ENCODE peak calls at places on chromosomes 4 and X, in five cellular contexts. T is adrenal gland, S is aorta, U is fibroblast of lung, X is left lung. V is an unnamed sample.

GRCh38 chr4:174604198-174604597 is 81.9 kb upstream of the HPGD start:
- DNase-seq in T (no peak), S (no peak), U (peak; percentile 27), X (no peak), V (no peak)

GRCh38 chr4:31023724-31024123 is 303.6 kb downstream of the PCDH7 start:
- DNase-seq in T (no peak), S (no peak), U (no peak), X (no peak), V (no peak)

GRCh38 chr4:108849611-108850406 is 87.0 kb upstream of the ETNPPL start:
- DNase-seq in T (no peak), S (no peak), U (peak; percentile 77), X (no peak), V (peak; percentile 71)

GRCh38 chr4:151807220-151807619 is 46.4 kb upstream of the GATB start:
- DNase-seq in T (no peak), S (no peak), U (peak; percentile 4), X (no peak), V (no peak)

GRCh38 chrX:11641368-11641767 is 24.4 kb downstream of the ARHGAP6 start:
- DNase-seq in T (no peak), S (no peak), U (peak; percentile 52), X (no peak), V (no peak)

GRCh38 chr4:168707205-168707604 is 210.4 kb downstream of the PALLD start:
- DNase-seq in T (no peak), S (no peak), U (no peak), X (no peak), V (no peak)

GRCh38 chrX:54530358-54530900 is 410 bp downstream of the GNL3L start:
- DNase-seq in T (no peak), S (no peak), U (no peak), X (no peak), V (no peak)

GRCh38 chrX:111090458-111090857 is 5.5 kb upstream of the PAK3 start:
- DNase-seq in T (no peak), S (no peak), U (no peak), X (no peak), V (no peak)

GRCh38 chr4:36979494-36979893 is 265.0 kb upstream of the NWD2 start:
- DNase-seq in T (no peak), S (no peak), U (no peak), X (no peak), V (no peak)

DNA sequence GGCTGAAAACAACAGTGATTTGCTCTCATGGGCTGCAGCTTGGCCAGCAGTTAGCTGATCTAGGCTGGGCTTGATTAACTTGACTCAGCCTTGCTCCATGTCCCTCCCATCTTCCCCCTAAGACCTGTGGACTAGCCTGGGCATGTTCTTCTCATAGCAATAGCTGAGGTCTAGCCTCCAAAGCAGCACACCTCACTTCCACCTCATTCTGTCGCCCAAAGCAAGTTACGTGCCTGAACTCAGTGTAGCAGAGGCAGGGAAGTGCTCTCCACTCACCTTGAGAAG is 62.2 kb downstream of the EVC start:
- DNase-seq in T (no peak), S (no peak), U (peak; percentile 48), X (no peak), V (no peak)
- H3K9me3 ChIP-seq in T (no peaks in the 10 kb centered on the region), S (no peaks in the 10 kb centered on the region), U (no peaks in the 10 kb centered on the region), X (peaks cover 29% of the 10 kb centered on the region), V (no peaks in the 10 kb centered on the region)

DNA sequence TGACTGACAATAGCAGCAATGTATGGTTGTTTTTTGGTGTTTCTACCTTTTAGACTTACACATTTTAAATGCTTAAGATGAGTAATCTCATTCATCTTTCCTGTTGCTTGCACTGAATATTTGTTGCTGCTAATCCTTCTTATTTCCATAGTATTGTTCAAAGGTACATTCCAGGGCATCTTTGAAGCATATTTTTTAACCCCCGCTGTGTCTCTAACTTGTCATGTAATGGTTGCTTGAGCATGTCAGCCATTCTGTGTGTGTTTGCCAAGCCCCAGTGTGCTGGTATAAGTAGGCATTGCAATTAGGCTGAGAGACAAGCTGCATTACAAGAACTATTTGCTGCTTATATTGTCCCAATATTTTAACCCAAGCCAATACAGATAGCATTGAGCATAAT is 87.9 kb downstream of the IL1RAPL1 start:
- DNase-seq in T (no peak), S (no peak), U (no peak), X (no peak), V (no peak)
- H3K9me3 ChIP-seq in T (no peaks in the 10 kb centered on the region), S (no peaks in the 10 kb centered on the region), U (no peaks in the 10 kb centered on the region), X (no peaks in the 10 kb centered on the region), V (no peaks in the 10 kb centered on the region)

DNA sequence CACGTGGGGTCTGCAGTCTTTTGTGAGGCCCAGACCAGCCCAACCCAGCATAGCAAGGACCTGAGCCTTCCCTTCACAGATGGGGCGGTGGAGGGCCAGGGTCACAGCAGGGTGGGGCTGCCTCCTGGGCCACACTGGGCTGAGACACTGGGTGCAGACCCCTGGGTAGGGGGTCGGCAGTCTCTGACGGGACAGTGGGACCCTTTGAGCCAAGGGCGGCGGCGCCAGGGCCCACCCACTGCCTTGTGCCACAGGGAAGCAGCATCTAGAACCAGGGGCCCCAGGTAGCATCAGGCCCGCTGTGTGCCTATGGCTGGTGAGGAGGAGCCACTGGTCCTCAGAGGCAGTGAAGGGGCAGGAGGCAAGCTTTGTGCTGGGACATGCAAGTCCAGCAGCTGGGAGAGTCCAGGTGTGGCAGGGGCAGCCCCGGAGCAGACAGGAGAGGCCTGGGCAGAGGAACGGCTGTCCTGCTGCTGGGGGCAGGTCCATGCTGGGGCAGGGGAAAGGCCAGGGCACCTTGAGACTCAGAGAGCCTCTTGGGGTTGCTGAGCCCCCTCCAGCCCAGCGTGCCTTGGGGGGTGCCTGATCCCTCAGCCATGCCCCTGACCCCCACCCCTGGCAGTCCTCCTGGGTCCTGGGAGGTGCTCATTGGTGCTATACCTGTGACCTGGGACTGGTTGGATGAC is 131.3 kb upstream of the NKX1-1 start:
- DNase-seq in T (no peak), S (no peak), U (no peak), X (peak; percentile 55), V (no peak)
- H3K9me3 ChIP-seq in T (no peaks in the 10 kb centered on the region), S (no peaks in the 10 kb centered on the region), U (no peaks in the 10 kb centered on the region), X (no peaks in the 10 kb centered on the region), V (no peaks in the 10 kb centered on the region)

DNA sequence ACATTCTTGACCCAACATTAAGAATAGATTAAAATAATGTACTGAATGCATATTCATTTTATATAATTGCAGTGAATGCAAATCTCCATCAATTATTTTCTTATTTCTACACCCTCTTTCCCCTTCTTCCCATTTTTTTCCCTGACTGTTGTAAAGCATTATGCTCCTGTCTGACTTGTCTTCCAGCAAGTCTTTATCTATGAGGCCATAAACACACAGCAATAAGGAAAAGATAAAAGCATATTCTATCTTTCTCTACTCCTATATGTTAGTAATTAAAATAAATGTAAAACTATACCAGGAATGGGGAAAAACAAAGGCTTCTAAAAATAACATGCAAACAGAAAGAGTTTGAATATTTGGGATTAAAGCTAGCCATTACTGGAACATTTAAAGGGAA is 471.6 kb upstream of the HS3ST1 start:
- DNase-seq in T (no peak), S (no peak), U (no peak), X (no peak), V (no peak)
- H3K9me3 ChIP-seq in T (no peaks in the 10 kb centered on the region), S (peaks cover 1% of the 10 kb centered on the region), U (no peaks in the 10 kb centered on the region), X (peaks cover 15% of the 10 kb centered on the region), V (no peaks in the 10 kb centered on the region)

DNA sequence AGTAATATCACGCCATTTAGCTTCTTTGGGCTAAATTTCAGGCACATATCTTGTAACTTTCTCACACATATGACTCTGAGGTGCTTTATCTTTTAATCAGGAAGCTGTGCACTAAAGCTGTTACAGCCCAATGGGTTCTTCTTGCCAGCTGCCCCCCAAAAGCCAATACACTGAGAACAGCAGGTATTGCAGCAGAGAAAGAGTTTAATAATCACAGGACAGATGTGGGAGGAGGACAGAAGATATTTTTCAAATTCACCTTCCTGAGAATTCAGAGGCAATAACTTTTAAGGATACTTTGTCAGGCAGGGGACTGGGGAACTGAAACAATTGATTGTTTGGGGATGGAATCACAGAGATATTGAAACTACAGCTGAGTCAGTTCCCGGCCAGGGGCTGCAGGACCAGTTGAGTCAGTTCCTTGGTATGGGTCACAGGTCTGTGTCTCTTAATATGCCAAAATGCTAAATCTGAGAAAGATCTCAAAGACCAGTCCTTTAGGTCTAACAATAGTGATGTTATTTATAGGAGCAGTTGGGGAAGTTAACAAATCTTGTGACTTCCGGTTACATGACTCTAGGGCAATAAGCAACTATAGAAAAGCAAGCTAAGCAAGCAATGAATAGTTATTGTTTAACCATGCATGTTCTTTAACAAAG is 28.1 kb downstream of the DDIT4L start:
- DNase-seq in T (no peak), S (no peak), U (no peak), X (no peak), V (no peak)
- H3K9me3 ChIP-seq in T (no peaks in the 10 kb centered on the region), S (no peaks in the 10 kb centered on the region), U (no peaks in the 10 kb centered on the region), X (peaks cover 22% of the 10 kb centered on the region), V (no peaks in the 10 kb centered on the region)

GRCh38 chr4:87865288-87865687 is 32.5 kb downstream of the MEPE start:
- DNase-seq in T (peak; percentile 25), S (no peak), U (no peak), X (no peak), V (no peak)
- H3K9me3 ChIP-seq in T (no peaks in the 10 kb centered on the region), S (no peaks in the 10 kb centered on the region), U (no peaks in the 10 kb centered on the region), X (no peaks in the 10 kb centered on the region), V (no peaks in the 10 kb centered on the region)

GRCh38 chr4:95857761-95858160 is 17.9 kb downstream of the PDHA2 start:
- DNase-seq in T (no peak), S (no peak), U (no peak), X (no peak), V (no peak)
- H3K9me3 ChIP-seq in T (no peaks in the 10 kb centered on the region), S (no peaks in the 10 kb centered on the region), U (no peaks in the 10 kb centered on the region), X (no peaks in the 10 kb centered on the region), V (no peaks in the 10 kb centered on the region)

GRCh38 chrX:153993079-153993478 is 20.5 kb downstream of the TMEM187 start:
- DNase-seq in T (no peak), S (no peak), U (no peak), X (no peak), V (no peak)
- H3K9me3 ChIP-seq in T (no peaks in the 10 kb centered on the region), S (no peaks in the 10 kb centered on the region), U (no peaks in the 10 kb centered on the region), X (no peaks in the 10 kb centered on the region), V (no peaks in the 10 kb centered on the region)

DNA sequence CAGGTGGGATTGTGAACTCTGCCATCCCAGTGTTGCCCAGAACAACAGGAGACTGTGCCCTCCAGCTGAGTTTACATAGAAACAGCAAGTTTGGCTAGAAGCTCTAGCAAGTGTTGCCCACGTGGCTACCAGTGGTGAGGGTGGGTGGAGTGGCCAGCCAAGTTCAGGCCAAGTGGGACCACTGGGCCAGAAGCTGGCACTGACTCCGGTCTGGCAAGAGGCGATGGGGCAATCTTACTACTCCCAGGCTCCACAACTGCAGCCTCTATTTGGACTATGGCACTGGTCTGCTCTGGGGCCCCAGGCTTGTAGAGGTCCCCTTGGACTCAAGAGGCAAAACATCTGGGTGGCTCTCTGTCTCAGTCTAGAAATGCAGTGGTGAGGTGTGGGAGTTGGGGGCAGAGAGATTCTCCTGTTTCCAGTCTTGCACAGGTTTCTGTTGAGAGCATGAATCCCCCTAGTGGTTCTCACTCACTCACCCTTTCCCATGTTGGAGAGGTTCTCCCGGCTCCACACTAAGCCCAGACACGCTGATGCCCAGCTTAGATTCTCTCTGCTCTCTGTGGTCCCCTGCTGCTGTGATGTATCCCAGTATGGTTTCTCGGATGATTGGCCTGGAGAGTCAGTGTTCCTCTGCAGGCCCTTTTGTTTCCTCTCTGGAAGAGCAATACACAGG is 615.3 kb downstream of the PDHA2 start:
- DNase-seq in T (no peak), S (no peak), U (no peak), X (no peak), V (no peak)
- H3K9me3 ChIP-seq in T (no peaks in the 10 kb centered on the region), S (peaks cover 1% of the 10 kb centered on the region), U (no peaks in the 10 kb centered on the region), X (peaks cover 30% of the 10 kb centered on the region), V (no peaks in the 10 kb centered on the region)

GRCh38 chr4:8771666-8772065 is 100.0 kb downstream of the HMX1 start:
- DNase-seq in T (no peak), S (peak; percentile 18), U (no peak), X (peak; percentile 34), V (no peak)
- H3K9me3 ChIP-seq in T (no peaks in the 10 kb centered on the region), S (no peaks in the 10 kb centered on the region), U (no peaks in the 10 kb centered on the region), X (no peaks in the 10 kb centered on the region), V (no peaks in the 10 kb centered on the region)

V was measured in SJSA1.